ENCODE peak calls at places on chromosome 10, in four cellular contexts. C is fibroblast of lung, W is PC-3, I is OCI-LY7. T is an unnamed sample.

GRCh38 chr10:71397340-71398212 is 856 bp downstream of the CDH23 start:
- DNase-seq in W (no peak), I (no peak), C (no peak), T (no peak)

GRCh38 chr10:70863470-70864160 is 24.8 kb downstream of the PCBD1 start:
- DNase-seq in I (no peak), C (no peak), W (no peak), T (no peak)

GRCh38 chr10:35959103-35959740 is 317.1 kb upstream of the FZD8 start:
- DNase-seq in C (no peak), I (no peak), W (no peak), T (peak)

GRCh38 chr10:76581685-76582084 is 1055.9 kb downstream of the KCNMA1 start:
- DNase-seq in W (peak), I (no peak), C (no peak), T (no peak)

GRCh38 chr10:314871-315270 is 179.6 kb downstream of the ZMYND11 start:
- DNase-seq in W (no peak), C (peak), I (peak), T (no peak)

GRCh38 chr10:28722065-28722803 is 44.9 kb downstream of the BAMBI start:
- DNase-seq in C (peak), W (peak), I (no peak), T (peak)

GRCh38 chr10:131230166-131230565 is 81.4 kb downstream of the TCERG1L start:
- DNase-seq in W (no peak), C (no peak), I (no peak), T (no peak)

GRCh38 chr10:131242007-131242406 is 69.5 kb downstream of the TCERG1L start:
- DNase-seq in W (peak), C (no peak), I (no peak), T (no peak)

GRCh38 chr10:29828440-29828894 is 193.7 kb upstream of the SVIL start:
- DNase-seq in I (no peak), W (no peak), C (no peak), T (no peak)

GRCh38 chr10:109025187-109025586 is 898.1 kb downstream of the XPNPEP1 start:
- DNase-seq in W (no peak), C (no peak), I (no peak), T (no peak)

GRCh38 chr10:32140403-32140802 is 84.2 kb upstream of the KIF5B start:
- DNase-seq in W (no peak), I (no peak), C (no peak), T (no peak)

GRCh38 chr10:33542747-33543505 is 208.5 kb upstream of the NRP1 start:
- DNase-seq in I (no peak), W (peak), C (peak), T (peak)

GRCh38 chr10:102311025-102311420 is 65.7 kb downstream of the GBF1 start:
- DNase-seq in W (no peak), I (no peak), C (no peak), T (no peak)

GRCh38 chr10:129122846-129123245 is 344.2 kb upstream of the MGMT start:
- DNase-seq in I (no peak), W (no peak), C (no peak), T (no peak)

GRCh38 chr10:102247724-102248123 is 2.4 kb downstream of the GBF1 start:
- DNase-seq in C (no peak), I (no peak), W (no peak), T (no peak)

GRCh38 chr10:71693377-71693776 is 26.2 kb downstream of the C10orf105 start:
- DNase-seq in I (no peak), W (peak), C (peak), T (no peak)

GRCh38 chr10:129725482-129725881 is 238.6 kb downstream of the EBF3 start:
- DNase-seq in W (no peak), C (no peak), I (no peak), T (no peak)

GRCh38 chr10:19817251-19818046 is 1.2 kb downstream of the PLXDC2 start:
- DNase-seq in I (no peak), C (peak), W (no peak), T (no peak)

GRCh38 chr10:28558923-28559508 is 26.1 kb downstream of the WAC start:
- DNase-seq in I (no peak), W (no peak), C (no peak), T (no peak)

GRCh38 chr10:124741922-124742417 is 2.2 kb downstream of the FAM53B start:
- DNase-seq in C (no peak), W (no peak), I (peak), T (no peak)

GRCh38 chr10:74672430-74672829 is 154.0 kb upstream of the KAT6B start:
- DNase-seq in C (no peak), I (no peak), W (no peak), T (no peak)

GRCh38 chr10:30160431-30160982 is 101.1 kb upstream of the JCAD start:
- DNase-seq in W (no peak), C (no peak), I (no peak), T (no peak)

GRCh38 chr10:59384761-59385160 is 22.4 kb upstream of the FAM13C start:
- DNase-seq in W (no peak), I (no peak), C (peak), T (no peak)

DNA sequence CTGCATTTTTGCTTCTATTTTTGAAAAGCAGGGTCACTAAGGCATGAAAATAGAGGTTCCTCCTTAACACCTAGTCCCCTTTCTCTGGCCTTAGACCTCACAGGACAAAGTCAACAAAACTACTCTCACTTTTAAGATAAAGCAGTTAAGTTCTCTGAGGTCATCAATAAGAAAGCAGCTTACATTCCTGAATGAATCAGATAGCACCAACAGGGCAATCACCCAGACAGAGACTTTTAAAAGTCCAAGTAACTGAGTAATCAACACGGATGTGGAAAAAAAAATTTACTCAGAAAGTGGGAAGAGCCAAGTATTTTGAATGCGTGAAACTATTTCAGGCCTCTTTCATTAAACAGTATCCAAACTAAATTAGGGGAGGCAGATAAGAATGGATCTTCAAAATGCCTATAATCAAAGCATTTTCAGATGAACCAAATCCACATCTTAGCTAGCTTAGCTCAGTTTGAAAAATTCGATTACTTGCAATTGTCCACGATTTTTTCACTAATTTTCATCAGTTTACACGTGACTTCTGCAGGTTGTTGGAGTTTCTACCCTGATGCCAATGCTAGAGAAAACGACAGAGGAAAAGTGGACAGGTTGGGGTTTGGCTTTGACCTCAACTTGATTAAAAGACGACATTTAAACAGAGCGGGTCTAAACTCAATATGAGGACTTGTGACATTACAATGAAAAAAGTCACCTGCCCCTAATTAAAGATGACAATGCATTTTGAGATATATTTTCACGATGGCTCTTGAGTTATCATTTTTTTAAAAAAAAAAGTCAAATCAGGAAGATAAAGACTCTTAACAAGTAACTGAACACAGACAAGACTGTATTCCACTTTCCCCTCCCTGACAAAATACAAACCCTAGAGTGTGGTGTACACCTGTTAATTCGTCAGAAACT is 1.6 kb downstream of the BEND7 start:
- DNase-seq in I (no peak), W (peak), C (peak), T (peak)
- H3K4me3 ChIP-seq in I (no peak), W (peak), C (peak), T (peak)

DNA sequence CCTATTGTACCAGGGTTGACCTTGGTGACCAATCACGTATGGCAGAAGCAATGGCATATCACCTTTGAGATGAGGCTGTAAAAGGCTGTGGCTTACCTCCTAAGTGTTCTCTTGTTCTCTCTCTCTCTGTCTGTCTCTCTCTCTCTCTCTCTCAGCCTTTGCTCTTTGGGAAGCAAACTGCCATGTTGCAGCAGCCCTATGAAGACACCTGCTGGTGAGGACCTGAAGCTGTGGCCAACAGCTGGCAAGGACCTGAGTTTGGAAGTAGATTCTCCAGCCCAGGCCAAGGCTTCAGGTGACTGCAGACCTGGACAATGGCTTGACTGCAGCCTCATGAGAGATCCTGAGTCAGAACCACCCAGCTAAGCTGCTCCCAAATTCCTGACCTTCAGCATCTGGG is 161.4 kb downstream of the GPAM start:
- DNase-seq in I (no peak), C (no peak), W (no peak), T (peak)
- TF ChIP-seq CTCF in I (no peak), C (no peak), W (no peak), T (peak)

GRCh38 chr10:12348341-12348869 is 942 bp upstream of the CAMK1D start:
- DNase-seq in C (no peak), W (no peak), I (no peak), T (no peak)
- H3K4me3 ChIP-seq in C (no peak), W (no peak), I (peak), T (peak)

GRCh38 chr10:112261281-112261822 is 21.8 kb upstream of the TECTB start:
- DNase-seq in C (peak), I (no peak), W (no peak), T (peak)

GRCh38 chr10:112269266-112269665 is 13.9 kb upstream of the TECTB start:
- DNase-seq in I (no peak), C (peak), W (no peak), T (peak)

GRCh38 chr10:112262556-112262955 is 20.6 kb upstream of the TECTB start:
- DNase-seq in I (no peak), C (peak), W (no peak), T (peak)

GRCh38 chr10:112260831-112261230 is 22.4 kb upstream of the TECTB start:
- DNase-seq in C (no peak), W (no peak), I (no peak), T (no peak)

GRCh38 chr10:112265745-112266144 is 17.5 kb upstream of the TECTB start:
- DNase-seq in W (no peak), C (no peak), I (no peak), T (no peak)
- TF ChIP-seq CTCF in W (no peak), C (no peak), I (no peak), T (no peak)

DNA sequence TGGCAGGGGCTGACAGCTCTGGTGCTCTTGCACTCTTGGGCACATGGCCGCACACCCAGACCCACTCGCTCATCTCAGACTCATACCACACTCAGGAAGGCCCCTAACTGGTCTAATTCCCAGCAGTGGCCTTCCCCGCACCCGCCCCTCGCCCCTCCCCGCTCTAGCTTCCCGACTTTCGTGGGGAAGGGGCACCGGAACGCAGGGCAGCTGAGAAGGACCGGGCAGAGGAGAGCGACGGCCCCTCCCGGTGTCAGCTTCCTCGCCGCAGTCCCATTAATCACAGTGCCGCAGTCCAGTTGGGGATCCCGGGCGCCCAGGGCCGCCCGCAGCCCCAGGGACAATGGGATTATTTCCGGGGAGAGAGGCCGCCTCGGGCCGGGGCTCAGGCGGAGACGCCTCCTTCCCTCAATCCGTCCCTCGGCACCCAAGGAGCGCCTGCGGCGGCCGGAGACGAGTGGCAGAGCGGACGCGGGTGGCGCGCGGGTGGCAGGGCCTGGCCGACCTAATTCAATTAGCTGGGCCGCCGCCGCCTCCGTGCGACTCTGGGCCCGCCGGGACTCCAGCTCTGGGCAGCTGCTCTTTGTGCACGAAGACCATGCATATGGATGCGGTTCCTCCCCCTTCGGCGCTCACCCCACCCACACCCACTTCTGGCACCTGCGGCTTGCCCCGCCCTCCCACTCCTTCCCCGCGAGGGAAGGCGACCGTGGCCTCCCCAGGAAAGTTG is 7.8 kb upstream of the TLX1 start:
- DNase-seq in W (no peak), C (no peak), I (no peak), T (no peak)
- H3K4me3 ChIP-seq in W (peak), C (no peak), I (no peak), T (no peak)

DNA sequence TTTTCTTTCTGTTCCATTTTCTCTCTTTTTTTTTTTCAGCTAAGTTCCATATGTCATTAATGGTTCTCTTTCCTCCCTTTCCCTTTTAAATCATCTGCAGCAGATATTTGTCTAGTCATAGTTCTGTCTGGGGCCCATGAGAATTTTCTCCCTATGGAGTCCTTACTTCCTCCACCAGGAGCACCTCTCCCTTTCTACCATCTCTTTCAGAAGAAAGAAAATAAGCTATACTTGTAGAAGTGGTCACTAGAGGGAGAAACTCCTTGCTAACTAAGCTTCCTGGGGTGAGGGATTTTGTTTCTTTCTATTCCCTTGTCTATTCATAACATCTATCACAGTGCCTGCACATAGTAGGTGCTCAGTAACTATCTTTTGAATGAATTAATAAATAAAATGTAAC is 230.2 kb upstream of the HPS1 start:
- DNase-seq in I (no peak), W (no peak), C (no peak), T (no peak)
- TF ChIP-seq CTCF in I (no peak), W (no peak), C (peak), T (peak)

DNA sequence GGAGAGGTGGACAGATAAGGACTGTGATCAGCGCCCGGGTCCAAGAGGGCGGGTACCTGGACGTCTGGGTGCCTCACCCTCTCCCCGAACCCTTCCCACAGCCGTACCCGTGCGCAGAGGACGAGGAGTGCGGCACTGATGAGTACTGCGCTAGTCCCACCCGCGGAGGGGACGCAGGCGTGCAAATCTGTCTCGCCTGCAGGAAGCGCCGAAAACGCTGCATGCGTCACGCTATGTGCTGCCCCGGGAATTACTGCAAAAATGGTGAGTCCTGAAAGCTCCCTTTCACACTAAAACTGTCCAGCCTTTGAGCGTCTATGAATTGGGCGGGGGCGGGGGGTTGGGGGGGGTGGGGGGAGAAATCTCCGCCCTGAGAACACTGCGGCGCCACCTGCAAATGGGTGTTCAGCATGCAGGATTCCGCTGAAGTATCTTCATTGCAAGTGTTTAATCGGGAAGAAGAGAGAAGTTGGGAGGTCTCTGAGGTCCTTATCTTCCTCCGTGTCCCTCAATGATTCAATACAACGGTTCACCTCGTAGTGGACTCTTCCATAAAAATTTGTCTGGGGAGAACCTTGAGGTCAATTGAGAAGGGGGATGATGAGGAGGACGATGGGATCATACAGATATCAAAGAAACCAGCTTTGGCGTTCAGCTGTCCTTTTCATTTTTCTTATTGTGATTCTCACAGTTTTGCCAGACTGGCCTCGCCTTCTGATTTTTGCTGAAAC is 906 bp downstream of the DKK1 start:
- DNase-seq in W (peak), C (peak), I (no peak), T (peak)
- H3K4me3 ChIP-seq in W (peak), C (peak), I (no peak), T (peak)

DNA sequence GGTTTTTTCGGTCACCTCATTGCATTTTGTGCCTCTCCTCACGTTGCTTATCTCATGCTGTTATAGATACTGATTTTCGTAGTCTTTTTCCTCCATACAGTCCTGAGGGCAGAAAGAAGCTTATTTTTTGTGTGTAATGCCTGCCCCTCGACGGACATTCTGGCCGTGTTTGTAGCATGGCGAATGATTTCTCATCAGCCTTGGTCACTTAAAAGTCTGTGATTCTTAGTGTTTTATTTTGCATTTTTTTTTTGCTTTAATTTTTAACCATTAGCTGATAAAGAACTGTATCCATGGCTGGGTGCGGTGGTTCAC is 469 bp upstream of the NOC3L start:
- DNase-seq in I (no peak), W (no peak), C (no peak), T (no peak)
- TF ChIP-seq CTCF in I (peak), W (no peak), C (no peak), T (no peak)

GRCh38 chr10:99450156-99450555 is 19.7 kb upstream of the GOT1 start:
- DNase-seq in C (no peak), W (no peak), I (no peak), T (no peak)
- H3K4me3 ChIP-seq in C (no peak), W (no peak), I (no peak), T (no peak)